ENCODE peak calls at places on chromosomes 3 and 15, in five cellular contexts. Y is astrocyte of the spinal cord; X is CD8-positive, alpha-beta memory T cell; N is tibial artery; W is CD8-positive, alpha-beta T cell. S is an unnamed sample.

GRCh38 chr3:86629511-86629910 is 361.4 kb downstream of the VGLL3 start:
- DNase-seq in Y (no peak), N (no peak), X (no peak), W (no peak), S (no peak)

GRCh38 chr3:119297169-119297568 is 3.0 kb downstream of the ARHGAP31 start:
- DNase-seq in W (no peak), Y (peak), N (no peak), X (no peak), S (peak)

GRCh38 chr3:57896046-57896445 is 112.2 kb upstream of the FLNB start:
- DNase-seq in W (no peak), N (no peak), Y (no peak), X (no peak), S (no peak)

GRCh38 chr15:89167267-89168176 is 53.9 kb downstream of the RLBP1 start:
- DNase-seq in Y (peak), N (peak), X (no peak), W (no peak), S (peak)

GRCh38 chr3:21094686-21095085 is 656.3 kb downstream of the ZNF385D start:
- DNase-seq in Y (no peak), N (no peak), W (no peak), X (no peak), S (no peak)

GRCh38 chr3:156388469-156389150 is 166.3 kb downstream of the SSR3 start:
- DNase-seq in N (no peak), Y (peak), X (no peak), W (no peak), S (no peak)

GRCh38 chr3:103393395-103394186 is 958.8 kb downstream of the ZPLD1 start:
- DNase-seq in Y (peak), N (no peak), W (no peak), X (no peak), S (peak)

GRCh38 chr15:78054518-78054917 is 23.0 kb downstream of the TBC1D2B start:
- DNase-seq in W (no peak), Y (no peak), N (no peak), X (no peak), S (no peak)

GRCh38 chr3:156655819-156656566 is 18.4 kb upstream of the TIPARP start:
- DNase-seq in W (no peak), X (no peak), Y (no peak), N (no peak), S (no peak)

GRCh38 chr15:70035719-70036077 is 62.0 kb downstream of the TLE3 start:
- DNase-seq in X (no peak), N (peak), Y (no peak), W (no peak), S (no peak)

GRCh38 chr3:40827942-40828688 is 303.4 kb downstream of the ZNF621 start:
- DNase-seq in Y (no peak), X (no peak), N (peak), W (no peak), S (no peak)

GRCh38 chr15:48986240-48986639 is 22.5 kb upstream of the SHC4 start:
- DNase-seq in W (no peak), N (no peak), Y (no peak), X (no peak), S (no peak)

GRCh38 chr3:185129051-185129450 is 23.8 kb downstream of the C3orf70 start:
- DNase-seq in Y (no peak), N (no peak), X (no peak), W (no peak), S (no peak)

GRCh38 chr15:69074843-69075224 is 60.3 kb downstream of the NOX5 start:
- DNase-seq in W (no peak), X (no peak), Y (peak), N (no peak), S (no peak)

GRCh38 chr15:88012233-88012632 is 244.3 kb downstream of the NTRK3 start:
- DNase-seq in X (no peak), Y (no peak), W (no peak), N (peak), S (no peak)

GRCh38 chr15:64857421-64857820 is 15.7 kb downstream of the PLEKHO2 start:
- DNase-seq in X (no peak), Y (peak), W (no peak), N (no peak), S (peak)

GRCh38 chr15:98164573-98164972 is 204.1 kb downstream of the ARRDC4 start:
- DNase-seq in X (no peak), N (no peak), W (no peak), Y (no peak), S (no peak)

DNA sequence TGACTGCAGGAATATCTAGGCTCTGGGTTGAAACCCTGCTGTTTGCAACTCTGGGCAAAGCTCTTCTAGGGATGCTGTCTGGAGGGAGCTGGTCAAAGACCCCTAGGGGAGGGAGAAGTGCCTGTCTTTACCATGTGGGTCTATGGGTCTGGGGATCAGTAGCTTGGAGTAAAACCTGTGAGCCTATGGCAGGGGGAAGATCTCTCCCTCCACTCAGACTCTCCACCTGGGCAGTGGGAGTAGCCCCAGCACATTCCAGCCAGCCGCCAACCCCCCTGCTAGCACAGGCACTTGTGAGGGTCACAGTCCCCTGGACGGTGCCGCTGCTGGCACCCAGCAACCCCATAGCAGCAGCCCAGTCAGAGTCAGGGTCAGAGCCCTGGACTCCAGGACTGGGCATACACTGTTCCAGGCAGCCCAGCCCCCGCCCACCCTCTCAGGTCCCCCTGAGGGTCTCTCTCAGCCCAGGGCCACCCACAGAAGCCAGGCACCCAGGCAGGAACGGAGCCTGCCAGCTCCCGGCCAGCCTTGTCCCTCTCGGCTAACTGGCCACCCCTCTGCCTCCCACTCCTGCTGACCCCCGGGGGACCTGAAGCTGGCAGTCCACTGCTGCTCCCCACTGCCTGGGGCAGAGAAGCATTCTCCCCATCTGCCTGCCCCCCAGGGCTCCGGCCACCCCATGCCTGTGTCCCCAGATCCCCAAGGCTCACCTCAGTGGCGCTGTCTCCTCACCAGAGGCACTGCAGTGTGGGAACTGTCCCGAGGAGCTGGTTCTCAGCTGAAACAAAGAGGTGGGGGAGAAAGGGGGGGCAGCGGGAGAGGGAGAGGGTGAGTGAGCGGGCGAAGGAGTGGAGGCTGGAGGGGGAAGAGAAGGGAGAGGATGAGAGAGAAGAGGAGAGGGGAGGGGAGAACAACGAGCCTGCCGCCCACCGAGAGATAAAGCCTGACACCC is 10.8 kb downstream of the GLYCTK start:
- DNase-seq in N (no peak), X (no peak), W (no peak), Y (no peak), S (no peak)
- H3K4me3 ChIP-seq in N (no peak), X (no peak), W (no peak), Y (no peak), S (no peak)

DNA sequence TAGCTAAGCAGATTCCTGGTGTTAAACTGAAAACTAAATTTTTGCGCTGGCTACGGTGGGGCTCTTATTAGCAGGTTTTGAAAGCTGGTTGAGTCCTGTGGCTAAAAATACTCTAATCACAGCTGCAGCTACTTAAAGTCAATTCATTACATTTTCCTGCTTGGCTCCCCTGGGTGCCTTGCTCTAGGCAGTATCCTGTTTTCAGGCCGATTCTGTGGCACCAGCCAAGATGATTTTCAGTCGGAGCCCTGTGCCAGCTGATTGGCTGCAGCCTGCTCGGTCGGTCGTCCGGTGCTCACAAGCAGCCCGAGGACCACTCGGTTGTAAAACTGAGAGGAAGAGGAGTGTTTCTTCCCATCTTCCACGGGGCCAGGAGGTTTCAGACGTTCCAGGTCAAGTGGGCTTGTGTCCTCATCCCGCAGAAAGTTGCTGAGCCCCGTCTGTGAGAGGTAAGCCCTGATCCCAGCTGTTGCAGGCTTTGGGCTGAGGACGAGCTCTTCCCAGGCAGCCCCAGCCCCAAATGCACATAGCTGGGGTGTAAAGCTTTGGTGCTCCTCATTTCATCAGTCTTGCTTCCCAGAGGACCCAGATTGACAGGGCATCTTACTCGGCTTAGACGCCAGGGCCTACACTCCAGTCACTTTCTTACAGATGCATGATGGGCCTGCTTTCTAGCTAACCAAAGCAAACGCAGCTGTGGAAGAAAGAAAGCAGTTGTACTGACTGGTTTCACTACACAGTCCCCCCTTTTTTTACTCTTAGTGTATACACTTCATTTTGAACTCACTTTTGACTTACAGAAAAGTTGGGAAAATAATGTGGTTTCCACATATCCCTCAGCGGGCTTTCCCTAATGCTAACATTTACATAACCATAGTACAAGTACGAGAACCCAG is 15.9 kb downstream of the LYSMD4 start:
- DNase-seq in N (no peak), W (no peak), Y (no peak), X (no peak), S (no peak)
- H3K4me3 ChIP-seq in N (peak), W (no peak), Y (no peak), X (no peak), S (no peak)

DNA sequence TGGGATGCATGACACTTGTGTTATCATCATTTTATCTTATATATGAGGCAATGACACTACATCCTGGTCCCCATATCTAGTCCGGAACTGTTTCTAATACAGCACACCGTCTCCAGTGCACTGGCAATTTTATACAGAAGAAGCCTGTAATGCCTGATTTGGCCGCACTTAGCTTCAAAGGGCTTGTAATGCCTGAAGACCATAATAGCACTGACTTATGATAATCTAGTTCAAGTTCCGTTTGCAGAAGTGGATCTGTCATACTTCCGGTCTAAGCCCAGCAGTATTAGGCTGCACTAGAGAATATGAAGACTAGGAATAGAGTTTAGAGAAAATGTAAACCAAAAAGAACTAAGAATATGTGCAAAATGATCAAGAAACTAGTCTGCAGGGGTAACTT is 1.3 kb downstream of the BNIP2 start:
- DNase-seq in N (no peak), X (peak), W (peak), Y (peak), S (no peak)
- H3K4me3 ChIP-seq in N (peak), X (peak), W (peak), Y (peak), S (peak)

DNA sequence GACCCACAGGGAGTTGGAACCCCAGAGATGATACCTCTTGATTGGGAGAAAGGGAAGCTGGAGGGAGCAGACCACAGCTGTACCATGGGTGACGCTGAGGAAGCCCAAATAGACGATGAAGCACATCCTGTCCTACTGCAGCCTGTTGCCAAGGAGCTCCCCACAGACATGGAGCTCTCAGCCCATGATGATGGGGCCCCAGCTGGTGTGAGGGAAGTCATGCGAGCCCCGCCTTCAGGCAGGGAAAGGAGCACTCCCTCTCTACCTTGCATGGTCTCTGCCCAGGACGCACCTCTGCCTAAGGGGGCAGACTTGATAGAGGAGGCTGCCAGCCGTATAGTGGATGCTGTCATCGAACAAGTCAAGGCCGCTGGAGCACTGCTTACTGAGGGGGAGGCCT is 201.1 kb downstream of the AKAP13 start:
- DNase-seq in W (peak), X (peak), N (peak), Y (no peak), S (no peak)
- H3K4me3 ChIP-seq in W (peak), X (peak), N (peak), Y (no peak), S (no peak)

S was measured in MG63.